ENCODE peak calls at places on chromosomes 2 and 18, in four cellular contexts. O is left ventricle myocardium inferior, I is heart right ventricle, S is gastrocnemius medialis. M is an unnamed sample.

GRCh38 chr2:234865040-234865439 is 86.8 kb upstream of the SH3BP4 start:
- DNase-seq in I (no peak), S (no peak), O (no peak), M (no peak)

GRCh38 chr2:226213717-226214116 is 585.9 kb downstream of the IRS1 start:
- DNase-seq in O (no peak), S (no peak), I (no peak), M (no peak)

GRCh38 chr2:169768262-169768995 is 30.2 kb upstream of the SSB start:
- DNase-seq in S (no peak), I (peak; percentile 24), O (peak; percentile 22), M (no peak)

GRCh38 chr18:76822510-76823165 is at the start of gene ZNF236:
- DNase-seq in I (peak; percentile 79), S (peak; percentile 47), O (peak; percentile 79), M (peak; percentile 76)

GRCh38 chr2:68031546-68032160 is 31.2 kb downstream of the C1D start:
- DNase-seq in O (no peak), I (no peak), S (no peak), M (no peak)

GRCh38 chr18:13532406-13533075 is 193.8 kb downstream of the FAM210A start:
- DNase-seq in O (no peak), S (no peak), I (no peak), M (no peak)

GRCh38 chr2:79432731-79433146 is 80.1 kb upstream of the CTNNA2 start:
- DNase-seq in O (no peak), I (no peak), S (no peak), M (no peak)

GRCh38 chr18:75350440-75350839 is 77.1 kb downstream of the SMIM21 start:
- DNase-seq in I (no peak), O (no peak), S (no peak), M (no peak)

GRCh38 chr2:44602446-44602845 is 240.7 kb downstream of the CAMKMT start:
- DNase-seq in O (no peak), I (no peak), S (no peak), M (no peak)

GRCh38 chr2:121475811-121476571 is 54.7 kb upstream of the RNU4ATAC start:
- DNase-seq in S (no peak), O (no peak), I (no peak), M (no peak)

GRCh38 chr2:68231061-68231372 is 21.3 kb downstream of the PPP3R1 start:
- DNase-seq in O (no peak), I (no peak), S (no peak), M (no peak)

GRCh38 chr2:133733856-133734255 is 165.6 kb upstream of the NCKAP5 start:
- DNase-seq in S (no peak), I (no peak), O (no peak), M (no peak)

GRCh38 chr2:44751754-44752479 is 189.6 kb upstream of the SIX3 start:
- DNase-seq in I (no peak), O (no peak), S (no peak), M (no peak)

GRCh38 chr2:105038383-105039061 is 653 bp downstream of the MRPS9 start:
- DNase-seq in S (no peak), O (no peak), I (no peak), M (no peak)

GRCh38 chr18:49597556-49597955 is 35.7 kb downstream of the LIPG start:
- DNase-seq in I (no peak), O (no peak), S (no peak), M (no peak)

GRCh38 chr18:76932026-76932819 is 109.9 kb downstream of the ZNF236 start:
- DNase-seq in S (peak; percentile 67), O (peak; percentile 49), I (peak; percentile 30), M (peak; percentile 34)

GRCh38 chr2:187390891-187391290 is 57.2 kb downstream of the CALCRL start:
- DNase-seq in S (no peak), I (no peak), O (no peak), M (no peak)

GRCh38 chr2:106041150-106041549 is 153.0 kb downstream of the UXS1 start:
- DNase-seq in O (no peak), S (no peak), I (no peak), M (no peak)

GRCh38 chr2:183010112-183010511 is 28.1 kb downstream of the NCKAP1 start:
- DNase-seq in O (peak; percentile 29), I (peak; percentile 27), S (no peak), M (peak; percentile 29)

GRCh38 chr2:199463708-199464613 is 6.2 kb upstream of the SATB2 start:
- DNase-seq in I (no peak), O (no peak), S (no peak), M (no peak)

GRCh38 chr2:8595821-8596600 is 85.8 kb upstream of the ID2 start:
- DNase-seq in S (no peak), I (no peak), O (no peak), M (no peak)

GRCh38 chr2:8539743-8540551 is 141.9 kb upstream of the ID2 start:
- DNase-seq in S (no peak), O (peak; percentile 37), I (no peak), M (peak; percentile 36)

GRCh38 chr18:9280854-9281253 is 53.7 kb upstream of the TWSG1 start:
- DNase-seq in S (no peak), O (no peak), I (no peak), M (no peak)

GRCh38 chr2:16664052-16664731 is 1.4 kb downstream of the CYRIA start:
- DNase-seq in S (no peak), O (no peak), I (peak; percentile 46), M (peak; percentile 59)

GRCh38 chr2:240920783-240921231 is 14.7 kb downstream of the CROCC2 start:
- DNase-seq in S (peak; percentile 1), O (peak; percentile 12), I (peak; percentile 12), M (peak; percentile 24)

GRCh38 chr2:225996477-225996858 is 597.0 kb downstream of the NYAP2 start:
- DNase-seq in S (no peak), O (no peak), I (no peak), M (no peak)

GRCh38 chr2:152406119-152406835 is 71.3 kb downstream of the FMNL2 start:
- DNase-seq in I (no peak), S (no peak), O (no peak), M (no peak)

GRCh38 chr2:170502400-170503135 is 212.6 kb upstream of the SP5 start:
- DNase-seq in I (no peak), O (no peak), S (peak; percentile 51), M (no peak)

GRCh38 chr2:30037016-30037415 is 109.8 kb upstream of the YPEL5 start:
- DNase-seq in O (no peak), S (no peak), I (no peak), M (no peak)

GRCh38 chr2:11862049-11862448 is 115.6 kb downstream of the LPIN1 start:
- DNase-seq in I (no peak), S (no peak), O (no peak), M (no peak)

GRCh38 chr2:11858883-11859282 is 112.5 kb downstream of the LPIN1 start:
- DNase-seq in I (no peak), S (no peak), O (no peak), M (no peak)

GRCh38 chr2:11863103-11863502 is 116.7 kb downstream of the LPIN1 start:
- DNase-seq in O (no peak), I (no peak), S (no peak), M (no peak)

GRCh38 chr2:11863513-11864328 is 117.3 kb downstream of the LPIN1 start:
- DNase-seq in S (peak; percentile 59), O (peak; percentile 81), I (peak; percentile 84), M (peak; percentile 85)

GRCh38 chr2:11861044-11861443 is 114.6 kb downstream of the LPIN1 start:
- DNase-seq in I (no peak), S (no peak), O (no peak), M (no peak)
- H3K4me1 ChIP-seq in I (peaks cover 6% of the 10 kb centered on the region), S (peaks cover 6% of the 10 kb centered on the region), O (peaks cover 23% of the 10 kb centered on the region), M (peaks cover 11% of the 10 kb centered on the region)

GRCh38 chr2:100561191-100561590 is 1.6 kb upstream of the PDCL3 start:
- DNase-seq in O (no peak), S (no peak), I (no peak), M (no peak)

GRCh38 chr2:100563407-100564247 is 834 bp downstream of the PDCL3 start:
- DNase-seq in O (no peak), S (no peak), I (no peak), M (peak; percentile 18)

GRCh38 chr2:100560431-100560830 is 2.4 kb upstream of the PDCL3 start:
- DNase-seq in O (no peak), I (no peak), S (no peak), M (no peak)

DNA sequence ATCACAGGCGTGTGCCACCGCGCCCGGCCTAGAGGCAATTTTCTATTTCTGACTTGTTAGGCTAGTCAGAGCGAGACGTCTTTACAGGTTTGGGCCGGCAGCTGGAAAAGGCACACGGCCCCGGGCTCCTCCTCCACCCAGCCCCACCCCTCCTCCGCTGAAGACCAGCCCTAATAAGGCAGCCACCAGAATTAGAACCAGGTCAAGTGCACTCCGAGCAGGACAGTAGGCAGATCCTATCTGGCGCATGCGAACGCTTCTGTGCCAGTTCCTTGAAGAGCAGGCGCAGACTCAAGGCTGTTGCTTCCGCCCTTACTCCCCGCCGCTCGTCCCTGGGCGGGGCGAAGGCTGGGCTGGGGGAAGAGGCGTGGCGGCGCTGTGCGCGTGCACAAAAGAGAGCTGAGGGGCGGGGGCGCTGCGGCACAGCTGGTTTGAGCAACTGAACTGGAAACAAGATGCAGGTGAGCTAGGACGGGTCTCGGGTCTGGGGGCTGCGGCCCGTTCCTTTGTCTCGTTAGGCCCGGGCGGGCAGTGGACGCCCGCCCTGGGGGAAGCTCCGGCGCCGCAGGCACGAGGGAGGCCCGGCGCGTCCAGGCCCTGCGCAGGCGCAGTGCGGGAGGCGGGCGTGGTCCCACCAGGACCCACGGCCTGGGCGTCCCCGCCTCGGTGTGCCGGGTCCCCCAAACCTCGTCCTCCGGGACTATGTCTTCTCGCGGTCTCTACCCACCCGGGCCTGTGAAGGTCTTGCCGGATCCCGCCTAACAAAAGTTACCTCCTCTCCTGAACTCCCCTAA is at the start of gene PDCL3:
- DNase-seq in I (peak; percentile 96), O (peak; percentile 95), S (peak; percentile 98), M (peak; percentile 98)
- TF ChIP-seq CTCF in I (no peak), O (no peak), S (peak; percentile 16), M (no peak)

GRCh38 chr2:102063948-102064678 is 72.4 kb downstream of the IL1R2 start:
- DNase-seq in O (peak; percentile 81), S (peak; percentile 92), I (peak; percentile 71), M (peak; percentile 98)

GRCh38 chr2:102064679-102065674 is 73.2 kb downstream of the IL1R2 start:
- DNase-seq in S (no peak), O (no peak), I (no peak), M (no peak)

GRCh38 chr2:102066554-102066953 is 74.8 kb downstream of the IL1R2 start:
- DNase-seq in O (no peak), S (peak; percentile 48), I (no peak), M (no peak)

GRCh38 chr2:102063360-102063947 is 71.7 kb downstream of the IL1R2 start:
- DNase-seq in I (peak; percentile 69), O (peak; percentile 72), S (peak; percentile 69), M (peak; percentile 80)

GRCh38 chr2:102065675-102066252 is 74.0 kb downstream of the IL1R2 start:
- DNase-seq in I (no peak), S (peak; percentile 82), O (no peak), M (peak; percentile 68)
- H3K4me3 ChIP-seq in I (no peak overlapping the region), S (no peak overlapping the region), O (no peak overlapping the region), M (peak overlapping the region; percentile 5)

DNA sequence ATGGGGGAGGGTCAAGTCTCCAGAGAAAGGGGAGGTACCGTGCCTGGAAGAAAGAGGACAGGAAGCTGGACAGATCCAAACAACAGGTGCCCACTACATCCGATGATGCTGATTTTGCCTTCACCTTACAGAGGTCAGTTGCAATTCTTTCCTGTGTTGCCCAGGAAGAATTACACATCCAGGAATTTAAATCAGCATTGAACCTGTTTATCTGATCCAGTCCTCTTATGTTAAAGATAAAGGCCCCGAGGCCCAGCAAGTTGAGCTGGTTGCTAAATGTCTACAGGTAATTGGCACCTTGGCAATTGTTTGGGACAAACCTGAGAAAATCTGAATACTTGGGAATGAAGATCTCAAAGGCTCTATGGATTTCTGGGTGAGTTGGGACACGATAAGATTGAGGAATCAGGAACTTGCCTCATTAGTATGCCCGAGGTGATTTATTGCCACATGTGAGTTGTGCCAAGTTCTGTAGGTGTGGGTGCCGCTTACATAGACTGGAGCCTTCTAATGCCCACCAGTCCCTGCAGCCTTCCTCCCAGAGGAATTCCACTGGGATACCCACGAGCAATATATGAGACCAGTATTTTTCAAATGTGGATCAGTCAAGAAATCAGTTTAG is 6.9 kb upstream of the CNNM4 start:
- DNase-seq in O (no peak), S (no peak), I (no peak), M (no peak)
- H3K4me1 ChIP-seq in O (no peaks in the 10 kb centered on the region), S (no peaks in the 10 kb centered on the region), I (no peaks in the 10 kb centered on the region), M (no peaks in the 10 kb centered on the region)

M was measured in adrenal gland.